ENCODE peak calls at places on chromosomes 16 and 17, in six cellular contexts. B is left ventricle myocardium inferior, Y is heart left ventricle, N is GM13977, S is GM20000, P is GM12865. G is an unnamed sample.

GRCh38 chr17:79815836-79816371 is 19.0 kb upstream of the CBX8 start:
- DNase-seq in B (no peak), Y (no peak), N (no peak), S (no peak), P (no peak), G (no peak)

GRCh38 chr16:24188751-24189318 is 67.3 kb upstream of the CACNG3 start:
- DNase-seq in S (no peak), N (no peak), P (no peak), Y (no peak), B (no peak), G (no peak)

GRCh38 chr17:78905111-78905510 is 2.1 kb upstream of the CEP295NL start:
- DNase-seq in B (no peak), Y (no peak), S (no peak), P (no peak), N (no peak), G (no peak)

GRCh38 chr17:40301315-40301714 is 7.7 kb upstream of the RARA start:
- DNase-seq in B (no peak), N (no peak), S (no peak), P (no peak), Y (no peak), G (no peak)

GRCh38 chr16:48118841-48119240 is 37.0 kb downstream of the ABCC12 start:
- DNase-seq in P (no peak), S (no peak), B (no peak), N (no peak), Y (no peak), G (no peak)

GRCh38 chr17:83161298-83162034 is 82.1 kb downstream of the METRNL start:
- DNase-seq in B (no peak), Y (no peak), N (no peak), S (no peak), P (no peak), G (peak; percentile 52)

GRCh38 chr17:7328840-7329359 is at the start of gene NEURL4:
- DNase-seq in B (no peak), Y (no peak), N (peak; percentile 57), P (peak; percentile 51), S (peak; percentile 63), G (no peak)

GRCh38 chr16:13236308-13236707 is 334.9 kb downstream of the SHISA9 start:
- DNase-seq in P (no peak), Y (no peak), N (no peak), S (no peak), B (no peak), G (no peak)

GRCh38 chr17:7897773-7898172 is 9.2 kb downstream of the CHD3 start:
- DNase-seq in N (no peak), P (peak; percentile 17), B (no peak), S (no peak), Y (no peak), G (no peak)

GRCh38 chr16:67104061-67104460 is 5.7 kb upstream of the PHAF1 start:
- DNase-seq in Y (no peak), P (peak; percentile 14), N (no peak), B (no peak), S (no peak), G (no peak)

GRCh38 chr17:9211133-9211765 is 189.9 kb downstream of the NTN1 start:
- DNase-seq in B (no peak), S (no peak), Y (no peak), P (no peak), N (no peak), G (no peak)

GRCh38 chr17:9208381-9208780 is 187.1 kb downstream of the NTN1 start:
- DNase-seq in N (no peak), B (no peak), P (no peak), Y (no peak), S (no peak), G (no peak)

GRCh38 chr17:9209347-9209746 is 188.0 kb downstream of the NTN1 start:
- DNase-seq in S (no peak), N (no peak), P (no peak), Y (no peak), B (no peak), G (no peak)

GRCh38 chr17:9212376-9213310 is 191.3 kb downstream of the NTN1 start:
- DNase-seq in N (no peak), P (no peak), S (no peak), B (no peak), Y (no peak), G (no peak)

GRCh38 chr17:9209781-9210370 is 188.6 kb downstream of the NTN1 start:
- DNase-seq in P (no peak), S (no peak), N (no peak), Y (no peak), B (no peak), G (no peak)
- TF ChIP-seq CTCF in P (no peak), S (no peak), N (no peak), Y (no peak), B (no peak), G (no peak)

GRCh38 chr17:16649585-16649984 is 4.1 kb downstream of the ZNF624 start:
- DNase-seq in S (no peak), B (no peak), N (no peak), Y (no peak), P (no peak), G (no peak)

GRCh38 chr17:16652252-16652651 is 1.4 kb downstream of the ZNF624 start:
- DNase-seq in B (no peak), S (no peak), Y (no peak), P (no peak), N (no peak), G (no peak)

GRCh38 chr17:16652847-16653366 is 743 bp downstream of the ZNF624 start:
- DNase-seq in N (peak; percentile 31), Y (no peak), P (no peak), B (no peak), S (no peak), G (no peak)

GRCh38 chr17:16653367-16654041 is at the start of gene ZNF624:
- DNase-seq in N (peak; percentile 95), S (peak; percentile 94), P (peak; percentile 93), Y (peak; percentile 98), B (peak; percentile 97), G (peak; percentile 95)
- TF ChIP-seq CTCF in N (no peak), S (no peak), P (no peak), Y (no peak), B (no peak), G (peak; percentile 28)

DNA sequence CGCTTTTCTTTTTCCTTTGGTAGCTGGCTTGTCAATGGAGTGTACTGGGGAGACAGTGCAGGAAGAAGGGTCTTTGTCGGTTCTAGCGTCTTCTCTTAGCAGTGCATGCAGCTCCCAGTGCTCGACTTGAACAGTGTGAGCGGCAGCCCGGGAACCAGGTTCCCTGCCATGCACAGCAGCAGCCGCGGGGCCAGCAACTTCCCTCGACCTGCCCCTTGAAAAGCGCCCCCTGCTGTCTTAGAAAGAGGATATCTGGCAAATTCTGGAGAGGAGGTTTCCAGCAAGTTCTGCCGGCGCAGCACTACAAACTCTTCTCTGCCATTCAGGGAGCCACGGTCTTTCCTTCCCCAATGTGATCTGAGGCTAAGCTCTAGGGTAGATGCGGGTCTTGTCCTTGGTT is 451.5 kb downstream of the PMP22 start:
- DNase-seq in B (no peak), N (no peak), S (peak; percentile 15), P (no peak), Y (peak; percentile 60), G (no peak)
- TF ChIP-seq CTCF in B (no peak), N (no peak), S (no peak), P (no peak), Y (peak; percentile 46), G (peak; percentile 52)

GRCh38 chr16:5010576-5011329 is 23.0 kb downstream of the NAGPA start:
- DNase-seq in P (peak; percentile 18), B (no peak), N (no peak), S (no peak), Y (no peak), G (no peak)
- TF ChIP-seq CTCF in P (peak; percentile 10), B (no peak), N (peak; percentile 28), S (no peak), Y (no peak), G (no peak)

GRCh38 chr17:16379654-16380053 is 1.2 kb upstream of the UBB start:
- DNase-seq in N (no peak), Y (no peak), P (no peak), S (no peak), B (no peak), G (no peak)

GRCh38 chr17:16383216-16383615 is 2.3 kb downstream of the UBB start:
- DNase-seq in B (no peak), Y (no peak), P (no peak), S (no peak), N (no peak), G (no peak)

GRCh38 chr17:16378631-16379282 is 2.1 kb upstream of the UBB start:
- DNase-seq in B (no peak), S (no peak), Y (no peak), N (no peak), P (no peak), G (no peak)

GRCh38 chr17:16381496-16381820 is 567 bp downstream of the UBB start:
- DNase-seq in S (no peak), B (no peak), P (peak; percentile 66), Y (no peak), N (peak; percentile 19), G (no peak)

GRCh38 chr17:16380640-16381495 is at the start of gene UBB:
- DNase-seq in S (peak; percentile 92), B (peak; percentile 97), N (peak; percentile 94), Y (peak; percentile 98), P (peak; percentile 99), G (peak; percentile 96)
- TF ChIP-seq CTCF in S (no peak), B (no peak), N (peak; percentile 25), Y (no peak), P (peak; percentile 23), G (peak; percentile 29)

G was measured in type B pancreatic cell.